ENCODE peak calls at places on chromosomes 1 and 21, in seven cellular contexts. I is heart left ventricle, A is body of pancreas, V is right lobe of liver, N is HCT116, P is tibial nerve, K is H1. O is an unnamed sample.

GRCh38 chr1:160681067-160681890 is 30.3 kb downstream of the CD48 start:
- DNase-seq in I (peak), A (peak), V (peak), N (peak), P (peak), K (peak), O (peak)

GRCh38 chr1:43932786-43933385 is 715 bp upstream of the ARTN start:
- DNase-seq in I (no peak), A (no peak), V (no peak), N (no peak), P (no peak), K (no peak), O (no peak)

GRCh38 chr1:21258331-21259134 is 31.7 kb downstream of the ECE1 start:
- DNase-seq in I (no peak), A (no peak), V (no peak), N (no peak), P (no peak), K (no peak), O (no peak)

GRCh38 chr1:30088594-30089556 is 634.5 kb downstream of the MATN1 start:
- DNase-seq in I (peak), A (peak), V (no peak), N (no peak), P (peak), K (no peak), O (no peak)

GRCh38 chr1:1629430-1630190 is 2.4 kb upstream of the MMP23B start:
- DNase-seq in I (peak), A (no peak), V (peak), N (no peak), P (no peak), K (no peak), O (no peak)

GRCh38 chr1:240363315-240363714 is 248.6 kb downstream of the GREM2 start:
- DNase-seq in I (no peak), A (no peak), V (no peak), N (no peak), P (no peak), K (no peak), O (no peak)

GRCh38 chr1:15051898-15052528 is 101.5 kb upstream of the TMEM51 start:
- DNase-seq in I (no peak), A (no peak), V (no peak), N (no peak), P (no peak), K (no peak), O (no peak)

GRCh38 chr1:163820748-163821147 is 499.0 kb downstream of the NUF2 start:
- DNase-seq in I (no peak), A (no peak), V (no peak), N (no peak), P (no peak), K (no peak), O (no peak)

GRCh38 chr21:37566790-37567725 is 200.5 kb downstream of the DYRK1A start:
- DNase-seq in I (no peak), A (no peak), V (no peak), N (no peak), P (no peak), K (no peak), O (no peak)

GRCh38 chr1:13823936-13824335 is 123.9 kb downstream of the PRDM2 start:
- DNase-seq in I (no peak), A (no peak), V (no peak), N (no peak), P (no peak), K (no peak), O (no peak)

GRCh38 chr1:45011837-45012638 is at the start of gene UROD:
- DNase-seq in I (peak), A (peak), V (peak), N (peak), P (peak), K (peak), O (peak)

GRCh38 chr1:78627321-78627720 is 7.1 kb downstream of the IFI44L start:
- DNase-seq in I (no peak), A (no peak), V (no peak), N (no peak), P (no peak), K (no peak), O (no peak)

GRCh38 chr21:17611414-17612022 is 1.2 kb downstream of the BTG3 start:
- DNase-seq in I (peak), A (peak), V (peak), N (peak), P (peak), K (no peak), O (peak)
- TF ChIP-seq POLR2A in I (no peak), A (peak), V (no peak), N (no peak), P (peak), K (no peak), O (peak)

GRCh38 chr1:16147615-16147926 is 8.3 kb downstream of the EPHA2 start:
- DNase-seq in I (no peak), A (no peak), V (no peak), N (no peak), P (no peak), K (no peak), O (no peak)

GRCh38 chr1:16145030-16145987 is 10.6 kb downstream of the EPHA2 start:
- DNase-seq in I (peak), A (peak), V (peak), N (peak), P (peak), K (no peak), O (no peak)

GRCh38 chr1:16144325-16145029 is 11.4 kb downstream of the EPHA2 start:
- DNase-seq in I (peak), A (no peak), V (no peak), N (no peak), P (no peak), K (no peak), O (no peak)

GRCh38 chr1:16146888-16147614 is 8.8 kb downstream of the EPHA2 start:
- DNase-seq in I (no peak), A (no peak), V (no peak), N (no peak), P (no peak), K (no peak), O (no peak)

GRCh38 chr1:16145988-16146887 is 9.6 kb downstream of the EPHA2 start:
- DNase-seq in I (peak), A (peak), V (peak), N (no peak), P (peak), K (peak), O (peak)
- TF ChIP-seq POLR2A in I (no peak), A (peak), V (peak), N (no peak), P (no peak), K (no peak), O (no peak)

DNA sequence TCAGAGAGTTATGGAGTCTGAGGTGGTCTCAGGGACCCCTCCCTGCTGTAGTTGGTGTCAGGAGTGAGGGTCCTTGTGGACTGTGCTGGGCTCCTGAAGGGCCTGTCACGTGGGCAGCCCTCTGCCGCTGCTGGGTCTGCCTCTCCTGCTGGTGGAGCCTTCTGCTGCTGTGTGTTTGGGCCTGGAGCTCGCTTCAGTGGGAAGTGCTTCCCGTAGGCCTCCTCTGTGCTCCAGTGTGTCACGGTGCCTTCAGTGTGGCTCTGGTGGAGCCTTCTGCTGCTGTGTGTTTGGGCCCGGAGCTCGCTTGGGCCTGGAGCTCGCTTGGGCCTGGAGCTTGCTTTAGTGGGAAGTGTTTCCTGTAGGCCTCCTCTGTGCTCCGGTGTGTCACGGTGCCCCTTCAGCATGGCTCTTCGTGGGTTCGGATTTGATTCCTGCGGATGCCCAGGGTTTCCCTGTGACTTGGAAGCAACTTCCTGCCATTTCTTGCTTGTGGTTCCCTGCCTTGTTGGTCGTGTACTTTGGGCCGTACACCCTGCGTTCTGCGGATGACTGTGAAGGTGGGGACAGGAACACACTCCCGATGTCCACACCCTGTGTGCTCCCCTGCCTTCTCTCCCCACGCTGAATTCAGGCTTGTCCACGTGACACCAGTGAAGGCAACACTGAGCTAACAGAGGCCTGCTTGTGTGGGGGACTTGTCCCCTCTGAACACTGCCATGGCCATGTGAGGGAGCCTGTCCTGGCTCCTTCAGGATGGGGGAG is 19.5 kb downstream of the C1orf174 start:
- DNase-seq in I (no peak), A (no peak), V (peak), N (no peak), P (no peak), K (no peak), O (no peak)
- TF ChIP-seq POLR2A in I (no peak), A (no peak), V (no peak), N (no peak), P (no peak), K (no peak), O (no peak)

DNA sequence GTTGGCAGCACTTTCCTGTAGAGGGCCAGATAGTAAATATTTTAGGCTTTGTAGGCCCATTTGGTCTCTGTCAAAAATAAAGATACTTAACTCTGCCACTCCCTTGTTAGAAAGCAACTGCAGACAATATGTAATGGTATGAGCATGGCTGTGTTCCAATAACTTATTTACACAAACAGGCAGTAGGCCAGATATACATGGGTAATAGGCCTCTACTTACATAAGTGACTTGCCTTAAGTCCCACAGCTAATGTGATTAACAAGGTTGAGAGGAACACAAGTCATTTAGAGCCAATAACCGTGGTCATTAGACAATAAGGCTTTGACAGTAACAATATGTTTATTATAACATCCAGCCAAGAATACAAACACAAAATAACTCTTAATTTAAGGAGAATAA is 17.4 kb downstream of the CCT8 start:
- DNase-seq in I (no peak), A (no peak), V (no peak), N (no peak), P (no peak), K (no peak), O (no peak)
- TF ChIP-seq POLR2A in I (no peak), A (no peak), V (no peak), N (no peak), P (no peak), K (no peak), O (no peak)

O was measured in erythroblast.